ENCODE peak calls at places on chromosomes 7 and 10, in four cellular contexts. K is K562, P is GM12878, Y is GM12891. B is an unnamed sample.

GRCh38 chr7:137936509-137937201 is 65.2 kb downstream of the CREB3L2 start:
- DNase-seq in K (no peak), P (no peak), Y (no peak), B (no peak)

GRCh38 chr7:76338298-76339084 is 20.3 kb downstream of the YWHAG start:
- DNase-seq in K (no peak), P (no peak), Y (no peak), B (no peak)

GRCh38 chr10:43188702-43189101 is 50.5 kb downstream of the CSGALNACT2 start:
- DNase-seq in K (no peak), P (no peak), Y (no peak), B (no peak)

GRCh38 chr10:72273410-72274212 is at the start of gene DDIT4:
- DNase-seq in Y (peak), K (peak), P (peak), B (peak)

GRCh38 chr7:90563286-90563685 is 32.8 kb upstream of the CDK14 start:
- DNase-seq in K (no peak), P (no peak), Y (no peak), B (no peak)

GRCh38 chr10:16384064-16384463 is 52.7 kb upstream of the PTER start:
- DNase-seq in P (no peak), K (no peak), Y (no peak), B (no peak)

GRCh38 chr7:48126037-48126436 is 37.0 kb downstream of the UPP1 start:
- DNase-seq in Y (no peak), K (no peak), P (no peak), B (no peak)

GRCh38 chr10:107163904-107164861 is at the start of gene SORCS1:
- DNase-seq in Y (no peak), K (no peak), P (no peak), B (no peak)

GRCh38 chr7:100854146-100854895 is 1.8 kb downstream of the SLC12A9 start:
- DNase-seq in Y (no peak), P (no peak), K (peak), B (no peak)

GRCh38 chr7:77699056-77699455 is 2.8 kb downstream of the RSBN1L start:
- DNase-seq in Y (peak), P (peak), K (no peak), B (no peak)

GRCh38 chr10:111962951-111963350 is 220.6 kb downstream of the GPAM start:
- DNase-seq in P (no peak), K (no peak), Y (no peak), B (no peak)

GRCh38 chr7:159091041-159091440 is 53.6 kb downstream of the VIPR2 start:
- DNase-seq in K (no peak), Y (no peak), P (no peak), B (no peak)

GRCh38 chr7:146291900-146292299 is 175.3 kb downstream of the CNTNAP2 start:
- DNase-seq in P (no peak), K (no peak), Y (no peak), B (no peak)

GRCh38 chr7:155994253-155994811 is 182.1 kb upstream of the SHH start:
- DNase-seq in Y (no peak), P (no peak), K (no peak), B (no peak)

GRCh38 chr10:79431891-79432831 is 13.3 kb downstream of the ZCCHC24 start:
- DNase-seq in P (no peak), K (no peak), Y (no peak), B (no peak)

GRCh38 chr7:45239486-45239885 is 81.9 kb downstream of the RAMP3 start:
- DNase-seq in Y (no peak), K (no peak), P (no peak), B (no peak)

GRCh38 chr7:83866587-83866986 is 217.6 kb upstream of the SEMA3E start:
- DNase-seq in Y (no peak), K (no peak), P (no peak), B (no peak)

GRCh38 chr10:79142064-79142491 is 73.3 kb downstream of the ZMIZ1 start:
- DNase-seq in P (no peak), K (no peak), Y (no peak), B (no peak)

GRCh38 chr10:104707602-104708160 is 66.6 kb downstream of the SORCS3 start:
- DNase-seq in K (no peak), Y (no peak), P (no peak), B (no peak)

GRCh38 chr10:32225976-32226375 is 121.0 kb downstream of the EPC1 start:
- DNase-seq in Y (no peak), K (no peak), P (no peak), B (no peak)

GRCh38 chr7:54629771-54630170 is 87.6 kb downstream of the VSTM2A start:
- DNase-seq in P (no peak), K (no peak), Y (no peak), B (no peak)

GRCh38 chr7:48295572-48295971 is 124.3 kb downstream of the ABCA13 start:
- DNase-seq in K (no peak), P (no peak), Y (no peak), B (no peak)

GRCh38 chr7:5282464-5283316 is at the start of gene SLC29A4:
- DNase-seq in K (peak), Y (no peak), P (no peak), B (no peak)

GRCh38 chr10:101236376-101237079 is 7.3 kb upstream of the LBX1 start:
- DNase-seq in P (no peak), Y (no peak), K (peak), B (no peak)

GRCh38 chr7:135209225-135209834 is 2.0 kb downstream of the WDR91 start:
- DNase-seq in Y (no peak), K (no peak), P (no peak), B (no peak)

GRCh38 chr7:101870361-101871062 is 53.1 kb downstream of the CUX1 start:
- DNase-seq in P (no peak), Y (no peak), K (no peak), B (no peak)

GRCh38 chr10:777913-778479 is 88.5 kb upstream of the DIP2C start:
- DNase-seq in K (no peak), Y (no peak), P (no peak), B (no peak)

GRCh38 chr10:49309691-49310371 is 10.9 kb downstream of the C10orf71 start:
- DNase-seq in K (no peak), Y (no peak), P (peak), B (peak)

GRCh38 chr7:149850716-149851115 is 12.5 kb downstream of the ZNF862 start:
- DNase-seq in P (no peak), Y (no peak), K (no peak), B (no peak)

GRCh38 chr7:139727151-139727705 is 50.6 kb downstream of the HIPK2 start:
- DNase-seq in P (no peak), K (no peak), Y (no peak), B (no peak)

DNA sequence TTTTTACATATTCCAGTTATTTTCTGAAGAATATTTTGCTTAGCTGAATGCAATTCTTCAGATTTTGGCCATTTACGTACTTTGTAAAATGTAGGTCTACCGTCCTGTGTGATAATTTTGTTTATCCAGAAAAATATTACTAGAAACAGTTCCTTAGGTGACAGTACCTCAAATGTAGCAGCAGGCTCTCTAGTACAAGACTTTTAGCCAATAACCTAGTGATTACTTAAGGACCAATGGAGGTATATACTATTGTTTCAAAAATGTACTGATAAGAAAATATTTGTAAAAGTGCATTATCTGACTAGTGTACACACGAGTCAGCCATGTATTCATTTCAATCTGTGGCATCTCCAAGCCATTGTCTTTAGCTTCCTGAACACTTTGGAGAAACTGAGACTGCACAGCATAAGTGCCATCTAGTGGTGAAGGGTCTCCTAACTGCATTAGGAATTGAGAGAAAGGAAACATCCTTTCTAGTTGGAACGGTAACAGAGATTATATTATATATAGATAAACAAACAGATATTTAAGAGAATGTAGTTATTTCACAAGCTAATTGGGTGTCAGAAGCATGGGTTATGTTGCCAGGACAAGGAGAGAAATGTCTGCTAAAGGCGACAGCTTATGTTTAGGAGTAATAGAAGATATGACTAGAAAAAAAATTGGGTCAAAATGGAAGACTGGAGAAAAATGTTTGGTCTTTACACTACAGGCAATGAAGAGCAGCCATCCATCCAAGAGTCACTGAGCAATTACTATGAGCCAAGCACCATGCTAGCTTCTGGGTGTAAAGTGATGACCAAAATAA is 23.7 kb downstream of the RTKN2 start:
- DNase-seq in P (peak), K (peak), Y (no peak), B (peak)
- TF ChIP-seq POLR2AphosphoS5 in P (no peak), K (no peak), Y (no peak), B (no peak)

GRCh38 chr7:165661-166369 is 26.6 kb upstream of the FAM20C start:
- DNase-seq in K (no peak), P (no peak), Y (no peak), B (peak)

GRCh38 chr7:166370-167060 is 25.9 kb upstream of the FAM20C start:
- DNase-seq in K (no peak), P (no peak), Y (no peak), B (no peak)

GRCh38 chr7:163971-164881 is 28.1 kb upstream of the FAM20C start:
- DNase-seq in Y (no peak), K (no peak), P (no peak), B (no peak)

GRCh38 chr7:163298-163695 is 29.1 kb upstream of the FAM20C start:
- DNase-seq in K (no peak), P (no peak), Y (no peak), B (no peak)

DNA sequence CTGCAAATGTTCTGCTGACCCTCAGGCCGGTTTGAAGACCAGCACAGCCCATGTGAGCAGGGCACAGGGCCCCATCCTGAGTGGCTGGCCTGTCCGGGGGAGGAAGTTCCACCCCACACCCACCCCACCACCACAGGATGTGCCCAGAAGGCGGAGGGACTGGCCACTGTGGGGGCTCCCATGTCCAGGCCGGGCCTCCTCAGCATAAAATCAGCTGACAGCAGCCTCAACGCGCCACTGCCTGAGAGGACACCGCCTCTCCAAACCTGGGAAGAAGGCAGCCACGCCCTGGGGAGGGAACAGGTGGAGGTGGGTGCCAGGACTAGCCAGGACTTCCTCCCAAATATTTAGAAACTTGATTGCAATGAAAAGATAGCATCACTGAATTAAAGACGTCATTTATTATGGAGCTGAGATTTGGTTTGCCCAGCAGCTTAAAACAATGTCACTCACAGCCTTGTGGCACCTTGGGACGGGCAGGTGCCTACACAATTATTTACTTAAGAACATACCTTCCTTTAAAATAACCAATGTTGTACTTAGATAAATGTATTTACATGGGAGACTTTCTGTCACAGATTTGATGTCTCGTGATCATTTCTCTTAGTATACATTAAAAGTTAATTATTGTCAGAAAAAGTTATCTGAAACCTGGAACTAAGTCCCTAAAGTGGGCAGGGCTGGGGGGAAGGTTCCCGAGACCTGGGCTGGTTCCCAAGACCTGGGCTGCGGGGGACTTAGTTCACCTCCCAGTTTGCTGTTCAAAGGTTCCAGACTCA is 27.3 kb upstream of the FAM20C start:
- DNase-seq in Y (no peak), K (no peak), P (no peak), B (no peak)
- TF ChIP-seq SPI1 in Y (no peak), K (no peak), P (no peak), B (no peak)

GRCh38 chr10:102504179-102504975 is 605 bp downstream of the SUFU start:
- DNase-seq in Y (no peak), P (no peak), K (peak), B (peak)
- TF ChIP-seq POLR2AphosphoS5 in Y (no peak), P (no peak), K (no peak), B (no peak)

GRCh38 chr7:27096756-27097514 is 1.1 kb upstream of the HOXA1 start:
- DNase-seq in Y (no peak), P (no peak), K (no peak), B (no peak)
- TF ChIP-seq SPI1 in Y (no peak), P (peak), K (no peak), B (peak)

GRCh38 chr7:8700076-8700624 is 266.7 kb downstream of the NXPH1 start:
- DNase-seq in K (no peak), Y (no peak), P (no peak), B (no peak)
- TF ChIP-seq POLR2AphosphoS5 in K (no peak), Y (no peak), P (no peak), B (no peak)

B was measured in HL-60.